ENCODE peak calls at places on chromosome 11, in nine cellular contexts. W, S, B, Z, X, E, G, A and I are unnamed samples.

GRCh38 chr11:13486926-13487660 is 8.7 kb downstream of the PTH start:
- DNase-seq in X (peak), A (no peak), S (no peak), B (peak), G (no peak), Z (peak), E (peak), W (no peak), I (peak)

GRCh38 chr11:83583953-83584352 is 297.8 kb upstream of the CCDC90B start:
- DNase-seq in S (no peak), G (peak), E (no peak), Z (no peak), B (no peak), X (no peak), W (peak), A (peak), I (no peak)

GRCh38 chr11:68848429-68848828 is 6.7 kb upstream of the CPT1A start:
- DNase-seq in B (no peak), S (no peak), X (no peak), W (no peak), A (no peak), Z (no peak), G (no peak), E (no peak), I (no peak)

GRCh38 chr11:34890812-34891211 is 25.4 kb downstream of the APIP start:
- DNase-seq in S (no peak), E (no peak), Z (no peak), B (peak), W (peak), A (peak), G (peak), X (no peak), I (no peak)

GRCh38 chr11:46673713-46674462 is 26.5 kb downstream of the ARHGAP1 start:
- DNase-seq in S (no peak), E (no peak), B (no peak), A (no peak), Z (peak), G (no peak), X (no peak), W (no peak), I (no peak)

GRCh38 chr11:75135021-75135650 is 15.8 kb upstream of the SLCO2B1 start:
- DNase-seq in A (no peak), G (no peak), Z (no peak), X (no peak), W (no peak), E (no peak), S (no peak), B (no peak), I (no peak)

GRCh38 chr11:69828971-69829344 is 9.7 kb upstream of the FGF3 start:
- DNase-seq in B (no peak), A (no peak), E (no peak), Z (no peak), W (no peak), S (no peak), X (no peak), G (no peak), I (no peak)

GRCh38 chr11:46363031-46363407 is 15.8 kb downstream of the DGKZ start:
- DNase-seq in S (peak), Z (no peak), X (peak), W (peak), E (no peak), G (peak), A (peak), B (no peak), I (no peak)

GRCh38 chr11:73939096-73939495 is 11.7 kb upstream of the DNAJB13 start:
- DNase-seq in G (no peak), S (no peak), W (peak), Z (no peak), A (no peak), B (no peak), E (no peak), X (no peak), I (no peak)

DNA sequence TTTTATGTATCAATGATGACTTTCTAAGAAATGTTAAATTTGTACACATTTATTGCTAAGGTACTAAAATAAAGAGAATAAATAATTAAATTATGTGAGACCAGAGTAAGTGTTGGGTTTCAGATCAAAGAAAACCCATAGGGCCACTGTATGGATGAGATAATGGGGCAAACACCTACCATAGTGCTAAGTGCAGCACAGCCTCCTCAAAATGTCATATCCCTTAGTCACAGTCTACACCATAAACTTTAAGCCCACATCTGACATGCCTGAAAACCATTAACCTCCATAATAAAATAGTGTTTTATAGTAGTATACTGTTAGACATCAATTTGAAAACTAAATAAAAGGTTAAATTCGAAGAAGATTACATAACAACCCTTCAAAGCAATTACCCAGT is 37.5 kb downstream of the SESN3 start:
- DNase-seq in X (no peak), Z (no peak), B (no peak), W (no peak), E (no peak), G (no peak), S (no peak), A (no peak), I (no peak)
- TF ChIP-seq CTCF in X (no peak), Z (no peak), B (no peak), W (no peak), E (no peak), G (no peak), S (no peak), A (no peak), I (no peak)

GRCh38 chr11:36360833-36361232 is 64.7 kb downstream of the PRR5L start:
- DNase-seq in E (no peak), Z (no peak), B (no peak), X (no peak), A (no peak), S (no peak), G (no peak), W (no peak), I (no peak)

GRCh38 chr11:36361472-36361871 is 65.4 kb downstream of the PRR5L start:
- DNase-seq in B (no peak), G (peak), A (no peak), Z (no peak), W (peak), X (no peak), E (no peak), S (no peak), I (no peak)

GRCh38 chr11:36360318-36360717 is 64.2 kb downstream of the PRR5L start:
- DNase-seq in A (no peak), G (no peak), W (no peak), X (no peak), Z (no peak), E (no peak), B (no peak), S (no peak), I (no peak)

GRCh38 chr11:36362902-36363301 is 66.8 kb downstream of the PRR5L start:
- DNase-seq in B (no peak), A (peak), G (peak), Z (no peak), X (no peak), S (no peak), E (no peak), W (peak), I (no peak)

GRCh38 chr11:36361901-36362391 is 65.9 kb downstream of the PRR5L start:
- DNase-seq in Z (no peak), A (peak), W (peak), X (no peak), E (no peak), G (peak), S (peak), B (peak), I (no peak)
- TF ChIP-seq CTCF in Z (no peak), A (no peak), W (no peak), X (no peak), E (no peak), G (no peak), S (no peak), B (no peak), I (no peak)

GRCh38 chr11:7687386-7687785 is 14.1 kb upstream of the CYB5R2 start:
- DNase-seq in X (no peak), A (no peak), G (no peak), Z (no peak), B (no peak), W (peak), E (no peak), S (no peak), I (no peak)

GRCh38 chr11:7688238-7688826 is 15.0 kb upstream of the CYB5R2 start:
- DNase-seq in W (peak), A (peak), E (no peak), Z (no peak), X (no peak), B (peak), G (peak), S (no peak), I (no peak)

GRCh38 chr11:7683571-7683970 is 10.3 kb upstream of the CYB5R2 start:
- DNase-seq in A (no peak), S (no peak), B (no peak), X (no peak), E (no peak), Z (no peak), W (no peak), G (no peak), I (no peak)

GRCh38 chr11:7689239-7689638 is 15.9 kb upstream of the CYB5R2 start:
- DNase-seq in B (no peak), Z (no peak), W (peak), E (no peak), S (no peak), A (no peak), X (no peak), G (no peak), I (no peak)

GRCh38 chr11:7686761-7687160 is 13.5 kb upstream of the CYB5R2 start:
- DNase-seq in G (no peak), Z (no peak), E (no peak), A (no peak), S (no peak), W (no peak), X (no peak), B (no peak), I (no peak)
- TF ChIP-seq CTCF in G (no peak), Z (no peak), E (no peak), A (no peak), S (no peak), W (no peak), X (no peak), B (no peak), I (no peak)

GRCh38 chr11:79312591-79313267 is 128.1 kb downstream of the TENM4 start:
- DNase-seq in B (no peak), S (no peak), W (no peak), E (no peak), X (no peak), Z (no peak), G (no peak), A (peak), I (no peak)

GRCh38 chr11:79311461-79311860 is 129.4 kb downstream of the TENM4 start:
- DNase-seq in Z (no peak), G (no peak), A (no peak), S (no peak), B (no peak), X (no peak), W (no peak), E (no peak), I (no peak)

GRCh38 chr11:79309402-79309801 is 131.4 kb downstream of the TENM4 start:
- DNase-seq in S (no peak), E (no peak), G (no peak), A (peak), Z (no peak), B (no peak), W (no peak), X (no peak), I (no peak)

GRCh38 chr11:79314906-79315689 is 125.7 kb downstream of the TENM4 start:
- DNase-seq in G (no peak), E (no peak), W (peak), Z (no peak), B (peak), S (no peak), X (no peak), A (peak), I (no peak)

GRCh38 chr11:79313513-79313912 is 127.3 kb downstream of the TENM4 start:
- DNase-seq in W (no peak), B (no peak), Z (no peak), S (no peak), X (no peak), A (no peak), E (no peak), G (no peak), I (no peak)
- TF ChIP-seq CTCF in W (no peak), B (no peak), Z (no peak), S (no peak), X (no peak), A (no peak), E (no peak), G (no peak), I (no peak)

DNA sequence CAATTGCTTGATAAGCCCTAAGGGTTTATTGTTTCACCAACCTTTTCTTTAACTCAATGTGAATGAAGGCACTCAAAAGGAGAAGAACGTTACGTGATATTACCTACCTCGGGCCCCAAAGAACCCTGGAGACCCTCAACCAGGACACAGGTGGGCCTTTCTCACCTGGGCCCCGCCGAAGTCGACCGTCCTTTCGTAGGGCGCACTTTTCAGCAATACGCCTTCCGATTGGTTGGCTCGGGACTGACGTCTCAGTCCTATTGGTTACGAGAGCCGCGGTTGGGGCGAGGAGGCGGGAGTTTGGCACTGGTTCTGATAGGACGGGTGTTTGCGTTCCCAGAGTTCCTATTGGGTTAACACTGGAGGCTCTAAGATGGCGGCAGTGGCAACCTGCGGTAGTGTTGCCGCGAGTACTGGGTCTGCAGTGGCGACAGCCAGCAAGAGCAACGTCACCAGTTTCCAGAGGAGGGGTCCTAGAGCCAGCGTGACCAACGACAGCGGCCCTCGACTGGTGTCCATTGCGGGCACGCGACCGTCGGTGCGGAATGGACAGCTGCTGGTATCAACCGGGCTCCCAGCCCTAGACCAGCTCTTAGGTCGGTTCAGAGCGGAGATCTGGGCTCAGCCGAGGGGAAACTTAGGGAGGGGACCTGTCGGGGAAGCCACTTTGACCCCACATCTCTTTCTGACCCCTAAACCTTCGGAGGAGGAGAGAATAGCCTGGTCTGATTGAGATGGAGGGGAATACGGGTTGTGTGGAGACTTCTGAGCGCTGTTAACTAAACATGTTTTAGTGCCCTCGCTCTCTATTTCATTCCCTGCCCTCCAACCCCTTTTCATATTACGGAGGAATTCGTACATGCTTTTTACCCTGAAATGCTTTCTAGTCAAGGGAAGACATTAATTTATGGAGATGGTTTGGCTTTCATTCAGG is at the start of the genes ELP4 and IMMP1L:
- DNase-seq in S (peak), B (peak), W (peak), E (peak), Z (peak), G (peak), A (peak), X (peak), I (peak)
- TF ChIP-seq CTCF in S (no peak), B (no peak), W (no peak), E (no peak), Z (no peak), G (no peak), A (no peak), X (no peak), I (no peak)

GRCh38 chr11:91219501-91219900 is 996.7 kb upstream of the CHORDC1 start:
- DNase-seq in X (no peak), Z (no peak), B (no peak), A (peak), G (no peak), S (no peak), E (no peak), W (peak), I (no peak)

DNA sequence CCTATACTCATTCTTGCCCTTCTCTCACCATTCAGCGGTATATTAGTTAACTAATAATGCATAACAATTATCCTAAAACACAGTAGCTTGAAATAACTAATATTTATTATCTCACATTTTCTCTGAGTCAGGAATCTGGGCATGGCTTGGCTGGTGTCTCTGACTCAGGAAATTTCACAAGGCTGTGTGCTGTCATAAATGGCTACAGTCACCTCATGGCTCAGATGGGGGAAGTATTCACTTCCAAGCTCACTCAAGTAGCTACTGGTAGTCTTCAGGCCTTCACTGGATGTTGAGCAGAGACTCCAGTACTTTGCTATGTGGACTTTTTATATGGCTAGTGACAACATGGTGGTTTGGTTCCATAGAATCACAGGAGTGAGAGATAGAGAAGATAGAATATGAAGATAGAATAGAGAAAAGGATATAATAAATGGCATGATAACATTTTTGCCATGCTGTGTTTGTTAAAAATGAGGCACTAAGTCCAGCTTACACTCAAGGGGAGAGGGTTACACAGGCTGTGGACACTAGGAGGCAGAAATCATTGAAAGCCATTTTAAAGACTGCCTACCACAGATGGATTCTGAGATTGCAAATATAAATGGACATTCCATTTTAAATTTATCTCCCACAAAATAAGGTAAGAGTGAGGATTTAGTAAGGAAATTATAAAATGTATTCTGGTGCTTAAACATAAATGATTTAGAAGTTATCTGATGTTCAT is 997.8 kb upstream of the CHORDC1 start:
- DNase-seq in E (no peak), S (no peak), Z (no peak), W (peak), B (no peak), A (peak), G (no peak), X (no peak), I (no peak)
- TF ChIP-seq CTCF in E (no peak), S (no peak), Z (no peak), W (no peak), B (no peak), A (no peak), G (no peak), X (no peak), I (no peak)

GRCh38 chr11:15801126-15801525 is 555.2 kb downstream of the SOX6 start:
- DNase-seq in W (no peak), A (no peak), G (no peak), Z (no peak), B (no peak), S (no peak), X (no peak), E (no peak), I (no peak)
- TF ChIP-seq CTCF in W (no peak), A (no peak), G (no peak), Z (no peak), B (no peak), S (no peak), X (no peak), E (no peak), I (no peak)